ENCODE peak calls at places on chromosomes 4 and X, in seven cellular contexts. X is H9, J is neuronal stem cell, T is IMR-90, U is H1, L is mesendoderm, W is trophoblast cell. I is an unnamed sample.

GRCh38 chr4:78293841-78294301 is 236.7 kb downstream of the FRAS1 start:
- DNase-seq in L (no peak), J (no peak), X (no peak), U (no peak), T (peak; percentile 74), W (peak; percentile 16), I (peak; percentile 52)

GRCh38 chr4:137075586-137075985 is 456.7 kb downstream of the PCDH18 start:
- DNase-seq in T (no peak), X (no peak), L (no peak), J (no peak), W (no peak), U (no peak), I (no peak)

GRCh38 chr4:156970501-156971167 is 965 bp downstream of the PDGFC start:
- DNase-seq in W (peak; percentile 49), L (peak; percentile 85), T (peak; percentile 62), X (peak; percentile 64), J (peak; percentile 54), U (no peak), I (peak; percentile 81)

GRCh38 chr4:176925962-176926361 is 133.2 kb upstream of the VEGFC start:
- DNase-seq in X (no peak), U (no peak), T (no peak), L (no peak), J (no peak), W (no peak), I (no peak)

GRCh38 chr4:151475338-151475737 is 66.4 kb downstream of the FHIP1A start:
- DNase-seq in J (no peak), U (no peak), T (no peak), L (no peak), X (no peak), W (no peak), I (no peak)

GRCh38 chrX:41313419-41313818 is 20.5 kb upstream of the DDX3X start:
- DNase-seq in W (peak; percentile 56), X (no peak), U (no peak), J (no peak), T (peak; percentile 94), L (no peak), I (peak; percentile 65)

GRCh38 chr4:59060895-59061294 is 1950.7 kb upstream of the IGFBP7 start:
- DNase-seq in X (no peak), W (no peak), T (no peak), U (no peak), L (peak; percentile 14), J (no peak), I (no peak)

GRCh38 chrX:13120017-13120416 is 75.6 kb upstream of the FAM9C start:
- DNase-seq in X (no peak), J (no peak), T (peak; percentile 53), L (no peak), W (peak; percentile 11), U (no peak), I (peak; percentile 42)

GRCh38 chr4:74504212-74504611 is 59.3 kb downstream of the AREG start:
- DNase-seq in T (peak; percentile 49), W (no peak), X (no peak), J (no peak), U (no peak), L (no peak), I (peak; percentile 43)

GRCh38 chr4:98482503-98482846 is 175.9 kb downstream of the TSPAN5 start:
- DNase-seq in L (no peak), U (no peak), J (no peak), W (no peak), X (no peak), T (no peak), I (no peak)

GRCh38 chr4:98482847-98483806 is 175.3 kb downstream of the TSPAN5 start:
- DNase-seq in L (no peak), U (no peak), T (peak; percentile 68), W (no peak), J (no peak), X (no peak), I (no peak)

GRCh38 chr4:98481167-98481566 is 177.2 kb downstream of the TSPAN5 start:
- DNase-seq in U (no peak), X (no peak), L (no peak), J (no peak), T (no peak), W (no peak), I (no peak)

GRCh38 chr4:98484031-98484430 is 174.4 kb downstream of the TSPAN5 start:
- DNase-seq in L (no peak), T (no peak), J (no peak), W (no peak), U (no peak), X (no peak), I (no peak)

GRCh38 chr4:98480535-98480934 is 177.9 kb downstream of the TSPAN5 start:
- DNase-seq in L (no peak), W (no peak), T (no peak), U (no peak), J (no peak), X (no peak), I (no peak)
- H3K23ac ChIP-seq in L (no peak overlapping the region), W (no peak overlapping the region), T (peak overlapping the region; percentile 48), U (no peak overlapping the region), J (no peak overlapping the region), X (no peak overlapping the region), I (no peak overlapping the region)

GRCh38 chr4:872241-872981 is 46.5 kb upstream of the CPLX1 start:
- DNase-seq in T (no peak), U (no peak), X (no peak), L (no peak), W (no peak), J (no peak), I (no peak)
- H3K23ac ChIP-seq in T (no peak overlapping the region), U (no peak overlapping the region), X (no peak overlapping the region), L (no peak overlapping the region), W (no peak overlapping the region), J (peak overlapping the region; percentile 43), I (no peak overlapping the region)

DNA sequence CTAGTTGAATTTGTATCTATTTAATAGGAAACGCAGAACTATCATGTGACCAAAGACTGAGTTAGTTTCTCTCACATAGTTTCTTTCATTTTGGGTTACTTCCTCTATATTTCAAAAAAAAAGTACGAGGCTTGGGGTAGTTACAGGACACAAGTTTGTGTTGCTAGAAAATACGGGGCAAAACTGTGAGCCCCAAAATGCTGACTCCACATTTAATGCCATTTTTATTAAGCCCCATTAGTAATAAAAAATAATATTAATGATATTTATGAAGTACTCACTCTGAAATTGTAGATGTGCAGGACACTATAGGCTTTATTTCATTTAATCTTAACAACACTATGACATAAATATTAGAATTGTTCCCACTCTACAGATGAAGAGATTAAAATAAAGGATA is 268.6 kb downstream of the DTHD1 start:
- DNase-seq in U (no peak), J (no peak), W (no peak), L (no peak), X (no peak), T (no peak), I (no peak)
- H3K23ac ChIP-seq in U (no peak overlapping the region), J (no peak overlapping the region), W (no peak overlapping the region), L (no peak overlapping the region), X (no peak overlapping the region), T (no peak overlapping the region), I (no peak overlapping the region)

DNA sequence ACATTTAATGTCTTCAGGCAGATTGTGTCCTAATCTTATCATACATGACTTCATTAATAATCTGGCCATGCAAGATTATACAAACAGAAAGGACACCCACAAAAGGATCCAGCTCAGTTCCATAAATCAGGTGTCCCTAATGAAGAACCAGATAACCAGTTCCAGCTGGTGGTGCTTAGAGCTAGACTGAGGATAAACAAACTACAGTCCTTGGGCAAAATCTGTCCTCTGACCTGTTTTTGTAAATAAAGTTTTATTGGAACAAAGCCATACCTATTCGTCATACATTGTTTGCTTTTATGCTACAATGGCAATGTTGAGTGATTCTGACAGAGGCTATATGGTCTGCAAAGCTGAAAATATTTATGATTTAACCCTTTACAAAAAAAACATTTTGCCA is 199.5 kb downstream of the MID1IP1 start:
- DNase-seq in L (no peak), J (no peak), U (no peak), W (no peak), X (no peak), T (peak; percentile 37), I (peak; percentile 19)
- H3K23ac ChIP-seq in L (no peak overlapping the region), J (no peak overlapping the region), U (no peak overlapping the region), W (no peak overlapping the region), X (no peak overlapping the region), T (no peak overlapping the region), I (no peak overlapping the region)

GRCh38 chr4:1823545-1823932 is 30.4 kb downstream of the FGFR3 start:
- DNase-seq in J (no peak), L (no peak), U (no peak), X (no peak), W (no peak), T (no peak), I (no peak)
- H3K23ac ChIP-seq in J (no peak overlapping the region), L (no peak overlapping the region), U (no peak overlapping the region), X (no peak overlapping the region), W (no peak overlapping the region), T (no peak overlapping the region), I (no peak overlapping the region)

DNA sequence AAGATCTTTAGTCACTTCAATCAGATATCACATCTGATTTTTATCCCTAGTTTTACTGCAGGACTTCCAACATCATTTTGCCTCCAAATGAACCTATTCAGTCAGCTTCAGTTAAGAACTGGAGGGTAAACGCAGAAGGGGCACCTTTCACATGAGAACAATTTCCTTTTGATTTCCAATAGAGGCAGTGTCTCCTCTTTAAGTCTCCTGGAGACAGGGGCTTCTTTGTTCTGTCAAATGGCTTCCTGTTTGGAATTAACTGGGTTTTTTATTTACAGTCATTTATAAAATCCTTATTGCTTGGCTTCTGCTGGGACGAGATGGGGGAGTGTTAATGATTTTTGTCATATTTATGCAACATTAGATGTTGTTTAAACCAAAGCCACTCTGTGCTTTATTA is 164.0 kb downstream of the STK32B start:
- DNase-seq in U (no peak), W (no peak), X (no peak), T (no peak), J (no peak), L (no peak), I (no peak)
- H3K23ac ChIP-seq in U (no peak overlapping the region), W (no peak overlapping the region), X (no peak overlapping the region), T (no peak overlapping the region), J (no peak overlapping the region), L (no peak overlapping the region), I (no peak overlapping the region)